ENCODE peak calls at places on chromosomes 12 and 14, in seven cellular contexts. P is prostate gland; K is Karpas-422; A is CD4-positive, CD25-positive, alpha-beta regulatory T cell; H is small intestine; O is hepatocyte; B is aorta. G is an unnamed sample. For H3K27me3, the result is how much of the 10 kb centered on the place peaks cover.

GRCh38 chr12:288687-289086 is 26.1 kb upstream of the SLC6A13 start:
- DNase-seq in O (no peak), H (no peak), B (peak), K (no peak), A (no peak), P (no peak), G (no peak)

GRCh38 chr12:127052491-127053232 is 1214.3 kb upstream of the TMEM132C start:
- DNase-seq in P (no peak), H (no peak), A (no peak), B (no peak), K (no peak), O (no peak), G (no peak)

GRCh38 chr12:122681814-122682213 is 21.3 kb downstream of the HCAR2 start:
- DNase-seq in H (no peak), B (no peak), A (no peak), O (no peak), K (no peak), P (no peak), G (no peak)

GRCh38 chr12:107309020-107309419 is 215.7 kb upstream of the CRY1 start:
- DNase-seq in B (no peak), O (no peak), K (no peak), P (no peak), H (no peak), A (peak), G (peak)

GRCh38 chr12:29082522-29082921 is 66.6 kb upstream of the FAR2 start:
- DNase-seq in B (no peak), H (no peak), A (peak), K (no peak), P (no peak), O (no peak), G (no peak)

GRCh38 chr12:98440165-98440581 is 75.2 kb upstream of the TMPO start:
- DNase-seq in A (no peak), K (no peak), B (no peak), P (no peak), H (no peak), O (peak), G (no peak)

GRCh38 chr12:107337354-107338095 is 244.2 kb upstream of the CRY1 start:
- DNase-seq in P (no peak), H (no peak), K (no peak), O (no peak), B (no peak), A (no peak), G (no peak)

GRCh38 chr12:124487065-124487833 is 80.2 kb downstream of the NCOR2 start:
- DNase-seq in A (no peak), K (no peak), H (no peak), O (no peak), P (no peak), B (no peak), G (peak)

GRCh38 chr14:94203473-94204210 is 29.5 kb downstream of the PPP4R4 start:
- DNase-seq in K (no peak), H (no peak), A (no peak), O (no peak), P (no peak), B (no peak), G (no peak)

GRCh38 chr14:51950007-51950406 is 39.3 kb upstream of the RTRAF start:
- DNase-seq in P (no peak), H (no peak), O (no peak), A (no peak), B (no peak), K (no peak), G (no peak)

GRCh38 chr12:107514887-107515445 is 170.6 kb upstream of the PWP1 start:
- DNase-seq in B (no peak), K (no peak), A (no peak), P (no peak), H (no peak), O (no peak), G (no peak)

GRCh38 chr14:89430271-89430620 is 13.2 kb upstream of the FOXN3 start:
- DNase-seq in P (no peak), K (no peak), H (no peak), O (no peak), B (no peak), A (no peak), G (no peak)

GRCh38 chr14:34872822-34873590 is 2.2 kb downstream of the BAZ1A start:
- DNase-seq in O (peak), H (no peak), P (peak), A (no peak), B (no peak), K (peak), G (no peak)

DNA sequence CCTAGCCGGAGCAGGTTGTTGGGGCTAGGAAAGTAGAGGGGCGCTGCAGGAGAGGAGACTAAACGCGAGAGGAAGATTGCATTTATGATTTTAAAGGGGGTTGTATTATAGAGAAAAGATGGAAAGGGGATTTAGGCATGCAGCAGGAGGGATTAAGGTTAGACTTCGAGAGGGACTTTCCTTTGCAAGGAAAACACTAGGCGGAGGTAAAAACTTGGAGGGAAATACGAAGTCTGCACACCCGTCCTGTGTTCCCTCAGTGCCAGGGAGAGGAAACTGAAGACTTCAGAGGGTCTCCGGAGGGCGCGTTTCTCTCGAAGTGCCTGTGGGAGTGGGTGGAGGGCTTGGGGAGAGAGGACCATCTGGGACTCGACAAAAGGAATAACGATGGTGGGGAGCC is 433 bp upstream of the PPP1R1A start:
- DNase-seq in O (no peak), H (no peak), K (no peak), P (no peak), B (no peak), A (no peak), G (no peak)
- H3K27ac ChIP-seq in O (no peak), H (no peak), K (no peak), P (no peak), B (no peak), A (no peak), G (no peak)

GRCh38 chr12:54298904-54299303 is 1.9 kb downstream of the NFE2 start:
- DNase-seq in B (no peak), H (no peak), A (no peak), K (no peak), O (no peak), P (no peak), G (no peak)
- H3K27me3 ChIP-seq in B (under half), H (under half), A (under half), K (under half), O (under half), P (under half), G (under half)

DNA sequence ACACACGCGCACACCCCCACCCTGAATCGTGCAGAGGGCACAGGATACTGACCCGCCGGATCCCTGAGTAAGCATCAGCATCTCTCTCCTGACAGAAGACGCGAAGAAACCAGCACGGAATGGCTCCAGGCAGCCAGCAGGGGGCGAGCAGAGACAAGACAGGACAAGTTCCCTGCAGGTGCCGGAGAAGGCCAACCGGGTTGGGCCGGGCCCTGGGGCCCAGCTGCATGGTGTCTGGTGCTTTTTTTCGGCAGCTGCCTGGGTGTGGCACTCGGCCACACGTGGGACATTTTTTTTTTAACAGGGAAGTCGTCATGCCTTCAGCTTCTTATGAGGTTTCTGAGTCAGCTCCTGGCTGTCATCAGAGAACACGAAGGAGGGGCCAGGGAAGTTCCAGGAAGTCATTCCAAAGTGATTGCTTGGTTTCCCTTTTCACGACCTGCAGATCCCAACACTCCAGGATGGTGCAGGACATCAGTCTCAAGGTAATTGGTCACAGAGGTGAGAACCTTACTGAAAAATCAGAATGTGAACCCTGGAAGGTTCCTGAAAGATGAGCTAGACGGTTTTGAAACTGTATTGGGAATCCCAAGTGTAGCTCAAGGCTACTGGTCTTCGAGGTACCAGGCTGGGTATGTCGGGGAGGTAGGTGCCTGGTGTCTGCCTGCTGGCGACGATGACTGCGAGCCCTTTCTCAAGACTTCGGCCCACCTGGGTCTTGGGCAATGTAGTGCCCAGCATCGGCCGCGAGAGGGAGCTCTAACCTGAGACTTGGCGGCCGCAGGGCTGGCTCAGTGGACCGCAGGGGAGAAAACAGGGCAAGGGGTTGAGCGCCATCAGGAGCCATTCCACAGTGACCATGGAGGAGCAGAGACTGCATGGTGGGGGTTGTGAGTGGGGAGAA is 190.8 kb upstream of the PRMT8 start:
- DNase-seq in A (peak), H (peak), P (peak), B (peak), K (peak), O (peak), G (peak)
- H3K27ac ChIP-seq in A (no peak), H (peak), P (peak), B (no peak), K (no peak), O (peak), G (no peak)

GRCh38 chr12:49543221-49543913 is 4.5 kb downstream of the KCNH3 start:
- DNase-seq in A (no peak), B (peak), O (no peak), P (no peak), H (no peak), K (no peak), G (peak)
- H3K27me3 ChIP-seq in A (under half), B (under half), O (half or more), P (under half), H (under half), K (under half), G (half or more)

DNA sequence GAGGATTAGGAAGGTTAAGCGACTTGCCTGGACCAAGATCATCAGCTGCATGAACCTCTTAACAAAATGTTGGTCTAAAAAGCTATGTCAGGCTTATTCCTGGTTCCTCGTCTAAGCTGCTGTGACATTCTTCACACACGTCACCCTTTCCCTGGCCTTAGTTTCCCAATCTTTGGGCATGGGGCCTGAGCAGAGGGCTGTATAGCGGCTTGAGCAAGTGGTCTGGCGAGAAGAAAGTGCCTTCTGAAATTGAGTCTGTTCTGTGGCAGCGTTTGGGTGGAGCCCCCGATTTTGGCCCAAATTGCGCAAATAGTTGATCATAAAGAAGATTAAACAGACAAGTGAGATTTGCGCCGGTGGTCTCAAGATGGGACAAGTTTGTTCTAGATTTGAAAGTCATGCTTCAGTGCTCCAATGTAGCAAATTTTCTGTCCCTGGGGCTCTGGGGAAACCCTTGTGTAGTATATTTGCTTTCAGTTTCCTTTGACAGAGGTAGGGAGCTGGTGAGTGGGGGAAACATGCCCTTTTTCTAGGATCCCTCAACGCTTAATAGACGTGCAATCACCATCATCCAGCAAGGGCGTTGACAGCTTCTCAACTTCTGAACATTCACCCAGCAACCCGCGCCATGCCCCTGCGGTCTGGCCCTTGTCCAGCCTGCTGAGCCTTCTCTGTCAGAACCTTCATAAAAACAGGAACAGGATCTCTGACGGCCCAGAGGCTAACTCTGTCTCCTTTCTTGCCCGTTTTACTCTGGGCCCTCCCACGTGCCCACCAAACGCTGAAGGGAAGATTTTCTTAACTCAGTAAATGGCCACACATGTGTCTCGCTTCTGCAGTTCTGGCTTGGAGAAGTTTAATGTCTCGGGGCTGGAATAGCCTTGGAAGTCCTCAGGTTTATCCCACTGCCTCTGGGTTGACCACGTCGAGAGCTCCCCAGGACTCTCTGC is 58.4 kb upstream of the CCND2 start:
- DNase-seq in P (no peak), B (no peak), K (peak), A (peak), O (no peak), H (peak), G (no peak)
- H3K27ac ChIP-seq in P (no peak), B (no peak), K (no peak), A (no peak), O (no peak), H (no peak), G (no peak)

DNA sequence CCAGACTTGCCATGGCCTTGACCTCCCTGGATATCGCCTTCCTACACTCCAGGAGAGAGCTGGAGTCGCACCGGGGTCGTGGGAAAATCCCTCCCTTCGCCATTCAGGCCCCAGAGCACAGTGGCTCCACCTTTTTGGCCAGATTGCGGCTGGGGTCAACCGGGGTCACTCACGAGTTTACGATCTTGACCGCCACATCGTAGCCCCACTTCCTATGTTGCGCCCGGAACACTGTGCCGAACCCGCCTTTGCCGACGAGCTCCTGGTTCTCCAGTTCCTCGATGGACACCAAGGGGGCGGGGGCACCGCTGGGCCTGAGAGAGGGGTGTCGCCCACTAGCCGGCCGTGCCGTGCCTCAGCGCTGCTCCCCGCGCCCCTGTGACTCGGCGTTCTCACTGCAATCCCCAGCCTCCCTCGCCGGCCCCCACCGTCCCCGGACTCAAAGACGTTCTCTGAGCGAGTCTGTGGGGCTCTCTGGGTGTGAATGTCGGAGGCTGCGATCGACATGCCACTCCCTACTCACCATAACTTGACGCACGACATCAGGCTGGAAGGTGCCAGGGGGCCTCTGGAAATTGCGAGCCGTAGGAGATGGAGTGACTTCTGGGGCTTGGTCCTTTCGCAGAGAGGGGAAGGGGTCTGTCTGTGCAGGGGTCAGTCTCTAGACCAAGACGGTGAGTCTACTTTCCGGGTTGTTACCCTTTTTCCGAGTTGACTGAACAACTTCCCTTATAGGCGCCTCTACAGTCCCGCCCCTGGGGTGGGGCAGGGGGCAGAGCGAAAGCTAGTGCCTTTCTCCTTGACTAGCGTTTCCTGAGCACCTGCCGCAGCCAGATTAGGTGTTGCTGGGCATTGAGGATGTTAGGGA is at the start of gene RIPK3:
- DNase-seq in H (peak), P (no peak), K (peak), B (peak), A (peak), O (peak), G (peak)
- H3K27me3 ChIP-seq in H (under half), P (under half), K (under half), B (under half), A (under half), O (under half), G (half or more)

G was measured in endodermal cell.